ENCODE peak calls at places on chromosome 16, in seven cellular contexts. L, T, R, G, V, C and K are unnamed samples.
A peak's percentile ranks its signal among the peaks of the same experiment; 100 is the strongest.

GRCh38 chr16:81586421-81586820 is 141.8 kb downstream of the CMIP start:
- DNase-seq in L (no peak), T (no peak), R (no peak), G (no peak), V (no peak), C (no peak), K (no peak)

GRCh38 chr16:35102780-35103403 is 1643.5 kb downstream of the TP53TG3F start:
- DNase-seq in L (no peak), T (no peak), R (no peak), G (no peak), V (no peak), C (no peak), K (peak; percentile 16)

GRCh38 chr16:69745959-69746358 is 8.8 kb downstream of the NOB1 start:
- DNase-seq in L (no peak), T (no peak), R (no peak), G (no peak), V (no peak), C (no peak), K (no peak)

GRCh38 chr16:71499775-71500364 is 10.7 kb upstream of the ZNF19 start:
- DNase-seq in L (peak; percentile 24), T (peak; percentile 36), R (peak; percentile 53), G (peak; percentile 26), V (no peak), C (peak; percentile 80), K (peak; percentile 67)

GRCh38 chr16:8959921-8960787 is 3.6 kb downstream of the USP7 start:
- DNase-seq in L (no peak), T (no peak), R (no peak), G (no peak), V (no peak), C (peak; percentile 70), K (peak; percentile 37)

GRCh38 chr16:30893082-30893743 is 664 bp downstream of the BCL7C start:
- DNase-seq in L (no peak), T (no peak), R (peak; percentile 35), G (no peak), V (no peak), C (peak; percentile 35), K (peak; percentile 54)

GRCh38 chr16:78576941-78577340 is 477.5 kb downstream of the WWOX start:
- DNase-seq in L (no peak), T (no peak), R (no peak), G (no peak), V (no peak), C (no peak), K (no peak)

GRCh38 chr16:11034481-11034931 is 90.1 kb downstream of the CLEC16A start:
- DNase-seq in L (no peak), T (no peak), R (no peak), G (no peak), V (no peak), C (no peak), K (no peak)

GRCh38 chr16:78443780-78444422 is 344.4 kb downstream of the WWOX start:
- DNase-seq in L (no peak), T (no peak), R (no peak), G (no peak), V (no peak), C (no peak), K (no peak)

DNA sequence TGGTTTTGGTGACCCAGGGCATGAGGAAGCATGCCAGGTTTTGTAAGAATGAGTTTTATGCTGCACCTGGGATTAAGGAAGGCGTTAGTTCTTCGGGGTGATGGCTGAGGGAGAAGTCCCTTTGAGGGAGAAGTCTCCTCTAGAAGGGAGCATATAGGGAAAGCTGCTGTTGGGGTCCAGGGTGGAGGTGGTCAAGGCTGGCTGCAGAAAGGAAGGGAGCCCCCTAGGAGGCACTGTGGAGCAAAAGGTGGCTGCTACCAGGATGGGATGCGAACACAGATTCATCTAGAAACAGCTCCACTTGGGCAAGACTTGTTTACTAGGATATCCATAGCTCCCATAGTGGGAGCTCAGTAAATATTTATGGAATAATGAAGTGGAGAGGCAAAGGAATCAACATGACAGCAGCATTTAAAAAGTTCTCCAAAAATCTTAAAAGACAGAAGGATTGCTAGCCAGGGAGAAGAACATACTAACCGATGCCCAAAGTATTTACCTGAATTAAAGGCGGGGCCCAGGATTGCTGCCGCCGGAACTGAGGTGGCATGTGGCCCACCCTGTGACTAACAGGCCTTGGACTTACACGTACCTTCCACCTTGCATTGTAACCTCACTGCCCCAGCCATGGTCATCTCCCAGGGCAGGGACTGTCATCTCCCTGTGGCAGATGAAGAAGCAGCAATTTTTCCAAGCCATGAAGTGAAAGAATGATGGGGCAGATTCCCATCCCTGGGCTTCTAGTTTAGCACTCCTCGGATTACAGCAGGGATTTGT is 7.1 kb upstream of the LPCAT2 start:
- DNase-seq in L (no peak), T (no peak), R (no peak), G (no peak), V (no peak), C (no peak), K (no peak)
- TF ChIP-seq CTCF in L (peak; percentile 23), T (no peak), R (peak; percentile 8), G (no peak), V (no peak), C (no peak), K (no peak)

GRCh38 chr16:57242650-57243049 is 2.4 kb upstream of the ARL2BP start:
- DNase-seq in L (no peak), T (no peak), R (no peak), G (no peak), V (no peak), C (no peak), K (no peak)

GRCh38 chr16:57240872-57241271 is 4.2 kb upstream of the ARL2BP start:
- DNase-seq in L (no peak), T (no peak), R (no peak), G (no peak), V (no peak), C (peak; percentile 30), K (no peak)

GRCh38 chr16:57244463-57244766 is 644 bp upstream of the ARL2BP start:
- DNase-seq in L (no peak), T (no peak), R (no peak), G (no peak), V (no peak), C (no peak), K (no peak)

GRCh38 chr16:57245472-57246113 is 534 bp downstream of the ARL2BP start:
- DNase-seq in L (no peak), T (peak; percentile 24), R (no peak), G (peak; percentile 43), V (peak; percentile 74), C (peak; percentile 48), K (peak; percentile 43)

DNA sequence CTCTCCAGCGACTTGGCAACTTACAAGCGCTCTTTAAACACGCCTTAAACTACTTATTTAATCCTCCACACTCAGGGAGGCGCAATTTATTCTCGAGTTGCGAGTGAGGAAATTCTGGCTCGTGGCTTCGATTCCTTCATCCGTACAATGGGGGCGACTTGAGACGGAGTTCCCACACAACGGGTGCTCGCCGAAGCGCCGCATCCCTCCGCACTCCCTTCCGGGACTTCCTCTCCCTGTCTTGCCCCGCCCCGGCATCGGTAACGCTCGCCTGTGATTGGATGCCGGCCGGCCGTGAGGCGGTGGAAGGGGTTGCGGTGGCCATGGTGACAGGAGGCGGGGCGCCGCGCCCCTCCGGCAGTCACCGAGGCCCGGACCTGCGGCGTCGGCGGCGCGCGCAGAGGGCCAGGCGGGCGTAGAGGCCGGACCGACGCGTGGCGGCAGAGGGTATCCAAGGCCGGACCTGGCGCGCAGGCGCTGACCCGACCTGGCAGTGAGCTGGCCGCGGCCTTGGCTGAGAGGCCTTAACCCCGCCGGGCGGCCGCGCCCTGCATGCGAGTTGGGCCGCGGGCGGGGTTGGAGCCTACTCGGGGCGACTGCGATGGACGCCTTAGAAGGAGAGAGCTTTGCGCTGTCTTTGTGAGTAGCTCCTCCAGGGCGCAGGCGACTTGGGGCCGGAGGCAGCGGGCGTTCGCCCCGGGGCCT is at the start of gene ARL2BP:
- DNase-seq in L (peak; percentile 94), T (peak; percentile 98), R (peak; percentile 98), G (peak; percentile 98), V (peak; percentile 99), C (peak; percentile 99), K (peak; percentile 98)
- TF ChIP-seq CTCF in L (no peak), T (no peak), R (no peak), G (no peak), V (no peak), C (no peak), K (no peak)

DNA sequence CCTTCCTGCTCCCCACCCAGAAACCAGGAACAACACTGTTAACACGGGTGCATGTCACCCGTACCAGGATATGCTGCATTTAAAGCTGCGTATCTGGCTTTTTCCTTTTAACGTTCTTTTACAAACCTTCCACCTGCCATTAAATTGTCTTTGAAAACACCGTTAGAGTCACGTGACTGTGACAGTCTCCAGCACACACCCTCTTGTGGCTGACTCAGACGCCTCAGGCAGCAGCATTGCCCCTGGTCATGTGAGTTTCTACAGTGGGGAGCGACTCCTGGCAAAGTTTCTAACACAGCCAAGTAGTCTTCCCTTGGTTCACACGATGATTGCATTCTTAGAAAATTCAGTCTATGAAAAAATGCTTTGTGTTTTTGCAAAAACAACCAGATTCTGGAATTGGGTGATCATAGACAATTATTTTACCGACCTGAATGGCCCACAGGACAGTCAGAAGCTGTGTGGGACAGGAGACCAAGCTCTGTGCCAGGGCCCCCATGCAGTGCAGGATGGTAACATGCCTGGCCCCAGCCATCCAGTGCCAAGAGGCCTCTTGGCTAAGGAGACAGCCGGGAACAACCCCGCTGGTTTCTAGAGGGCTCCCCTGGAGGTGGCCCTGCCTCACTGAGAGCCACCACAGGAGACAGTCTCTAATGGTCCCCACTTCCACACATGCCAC is 199.1 kb downstream of the KATNIP start:
- DNase-seq in L (no peak), T (peak; percentile 58), R (no peak), G (peak; percentile 29), V (no peak), C (peak; percentile 45), K (peak; percentile 48)
- TF ChIP-seq CTCF in L (peak; percentile 39), T (peak; percentile 41), R (no peak), G (no peak), V (no peak), C (peak; percentile 16), K (no peak)

GRCh38 chr16:4376820-4377572 is 5.3 kb downstream of the VASN start:
- DNase-seq in L (no peak), T (no peak), R (no peak), G (no peak), V (no peak), C (no peak), K (no peak)

GRCh38 chr16:4376126-4376819 is 4.6 kb downstream of the VASN start:
- DNase-seq in L (no peak), T (peak; percentile 80), R (peak; percentile 49), G (peak; percentile 95), V (peak; percentile 97), C (no peak), K (no peak)

GRCh38 chr16:4379001-4379688 is 7.5 kb downstream of the VASN start:
- DNase-seq in L (no peak), T (no peak), R (no peak), G (no peak), V (no peak), C (no peak), K (no peak)

GRCh38 chr16:4378202-4378666 is 6.6 kb downstream of the VASN start:
- DNase-seq in L (no peak), T (no peak), R (no peak), G (no peak), V (no peak), C (no peak), K (no peak)

DNA sequence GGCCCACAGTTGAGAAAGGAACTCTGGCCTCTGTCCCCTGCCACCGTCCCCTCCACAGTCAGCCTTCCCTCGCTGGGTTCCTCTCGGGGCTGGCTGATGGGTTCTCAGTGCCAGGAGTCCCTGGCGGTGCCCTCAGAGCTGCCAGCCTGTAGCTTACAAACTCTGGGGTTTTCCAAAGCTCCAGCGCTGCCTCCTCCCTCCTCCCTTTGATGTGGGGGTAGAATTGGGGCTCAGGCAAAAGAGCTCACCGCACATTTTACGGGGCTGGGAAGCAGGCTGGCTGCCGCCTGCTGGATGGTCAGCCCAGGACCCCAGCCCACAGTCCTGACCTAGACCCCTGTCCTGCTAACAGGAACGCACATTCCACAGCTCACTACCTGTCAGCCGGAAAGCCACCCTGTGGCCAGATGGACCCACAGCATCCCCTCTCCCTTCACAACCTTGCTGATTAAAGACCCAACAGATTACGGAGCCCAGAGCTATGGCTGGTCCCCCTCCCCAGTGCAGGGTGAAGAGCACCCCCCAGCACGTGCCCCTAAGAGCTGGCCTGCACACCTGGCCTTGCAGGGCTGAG is 6.0 kb downstream of the VASN start:
- DNase-seq in L (no peak), T (no peak), R (no peak), G (no peak), V (no peak), C (no peak), K (no peak)
- TF ChIP-seq CTCF in L (peak; percentile 48), T (no peak), R (peak; percentile 18), G (no peak), V (no peak), C (no peak), K (no peak)